ENCODE peak calls at places on chromosomes 5 and 9, in six cellular contexts. One of them, this sample, is unnamed.

GRCh38 chr5:33588654-33589372 is 148.0 kb downstream of the TARS1 start:
- DNase-seq in T1000: no peak
- DNase-seq in activated T-cell treated with anti-CD3 and anti-CD28 coated beads, Interleukin-2, amount 50 U/mL, for 72 hours: peak; percentile 50
- DNase-seq in activated CD4-positive, alpha-beta T cell treated with anti-CD3 and anti-CD28 coated beads, Interleukin-2, amount 10 ng/mL, durations not matched to agents 24 days and 14 days: peak; percentile 81
- DNase-seq in LoVo: no peak
- DNase-seq in OCI-LY7: peak; percentile 27
- DNase-seq in this sample: no peak

GRCh38 chr9:79687131-79687447 is 115.3 kb downstream of the TLE4 start:
- DNase-seq in T1000: no peak
- DNase-seq in activated T-cell treated with anti-CD3 and anti-CD28 coated beads, Interleukin-2, amount 50 U/mL, for 72 hours: peak; percentile 55
- DNase-seq in activated CD4-positive, alpha-beta T cell treated with anti-CD3 and anti-CD28 coated beads, Interleukin-2, amount 10 ng/mL, durations not matched to agents 24 days and 14 days: peak; percentile 82
- DNase-seq in LoVo: no peak
- DNase-seq in OCI-LY7: no peak
- DNase-seq in this sample: no peak

GRCh38 chr9:133158695-133159094 is 5.0 kb downstream of the GBGT1 start:
- DNase-seq in T1000: no peak
- DNase-seq in activated T-cell treated with anti-CD3 and anti-CD28 coated beads, Interleukin-2, amount 50 U/mL, for 72 hours: no peak
- DNase-seq in activated CD4-positive, alpha-beta T cell treated with anti-CD3 and anti-CD28 coated beads, Interleukin-2, amount 10 ng/mL, durations not matched to agents 24 days and 14 days: no peak
- DNase-seq in LoVo: no peak
- DNase-seq in OCI-LY7: no peak
- DNase-seq in this sample: no peak

GRCh38 chr5:132905938-132906337 is 32.5 kb downstream of the LEAP2 start:
- DNase-seq in T1000: no peak
- DNase-seq in activated T-cell treated with anti-CD3 and anti-CD28 coated beads, Interleukin-2, amount 50 U/mL, for 72 hours: no peak
- DNase-seq in activated CD4-positive, alpha-beta T cell treated with anti-CD3 and anti-CD28 coated beads, Interleukin-2, amount 10 ng/mL, durations not matched to agents 24 days and 14 days: no peak
- DNase-seq in LoVo: no peak
- DNase-seq in OCI-LY7: peak; percentile 15
- DNase-seq in this sample: no peak

GRCh38 chr5:43042626-43043399 is 2.7 kb upstream of the ANXA2R start:
- DNase-seq in T1000: peak; percentile 68
- DNase-seq in activated T-cell treated with anti-CD3 and anti-CD28 coated beads, Interleukin-2, amount 50 U/mL, for 72 hours: peak; percentile 84
- DNase-seq in activated CD4-positive, alpha-beta T cell treated with anti-CD3 and anti-CD28 coated beads, Interleukin-2, amount 10 ng/mL, durations not matched to agents 24 days and 14 days: peak; percentile 91
- DNase-seq in LoVo: peak; percentile 64
- DNase-seq in OCI-LY7: peak; percentile 87
- DNase-seq in this sample: peak; percentile 74

GRCh38 chr5:27241564-27242257 is 203.3 kb upstream of the CDH9 start:
- DNase-seq in T1000: peak; percentile 29
- DNase-seq in activated T-cell treated with anti-CD3 and anti-CD28 coated beads, Interleukin-2, amount 50 U/mL, for 72 hours: no peak
- DNase-seq in activated CD4-positive, alpha-beta T cell treated with anti-CD3 and anti-CD28 coated beads, Interleukin-2, amount 10 ng/mL, durations not matched to agents 24 days and 14 days: no peak
- DNase-seq in LoVo: peak; percentile 68
- DNase-seq in OCI-LY7: no peak
- DNase-seq in this sample: no peak

GRCh38 chr9:79895232-79895631 is 323.5 kb downstream of the TLE4 start:
- DNase-seq in T1000: no peak
- DNase-seq in activated T-cell treated with anti-CD3 and anti-CD28 coated beads, Interleukin-2, amount 50 U/mL, for 72 hours: no peak
- DNase-seq in activated CD4-positive, alpha-beta T cell treated with anti-CD3 and anti-CD28 coated beads, Interleukin-2, amount 10 ng/mL, durations not matched to agents 24 days and 14 days: no peak
- DNase-seq in LoVo: no peak
- DNase-seq in OCI-LY7: no peak
- DNase-seq in this sample: no peak

GRCh38 chr5:865771-866170 is 15.0 kb upstream of the ZDHHC11 start:
- DNase-seq in T1000: no peak
- DNase-seq in activated T-cell treated with anti-CD3 and anti-CD28 coated beads, Interleukin-2, amount 50 U/mL, for 72 hours: no peak
- DNase-seq in activated CD4-positive, alpha-beta T cell treated with anti-CD3 and anti-CD28 coated beads, Interleukin-2, amount 10 ng/mL, durations not matched to agents 24 days and 14 days: no peak
- DNase-seq in LoVo: no peak
- DNase-seq in OCI-LY7: no peak
- DNase-seq in this sample: no peak

GRCh38 chr5:36438765-36439501 is 137.2 kb upstream of the RANBP3L start:
- DNase-seq in T1000: no peak
- DNase-seq in activated T-cell treated with anti-CD3 and anti-CD28 coated beads, Interleukin-2, amount 50 U/mL, for 72 hours: no peak
- DNase-seq in activated CD4-positive, alpha-beta T cell treated with anti-CD3 and anti-CD28 coated beads, Interleukin-2, amount 10 ng/mL, durations not matched to agents 24 days and 14 days: no peak
- DNase-seq in LoVo: no peak
- DNase-seq in OCI-LY7: no peak
- DNase-seq in this sample: no peak

GRCh38 chr5:177478711-177479646 is 5.5 kb upstream of the DBN1 start:
- DNase-seq in T1000: no peak
- DNase-seq in activated T-cell treated with anti-CD3 and anti-CD28 coated beads, Interleukin-2, amount 50 U/mL, for 72 hours: peak; percentile 75
- DNase-seq in activated CD4-positive, alpha-beta T cell treated with anti-CD3 and anti-CD28 coated beads, Interleukin-2, amount 10 ng/mL, durations not matched to agents 24 days and 14 days: peak; percentile 74
- DNase-seq in LoVo: no peak
- DNase-seq in OCI-LY7: no peak
- DNase-seq in this sample: no peak

GRCh38 chr9:69027355-69028097 is 8.0 kb upstream of the FXN start:
- DNase-seq in T1000: peak; percentile 9
- DNase-seq in activated T-cell treated with anti-CD3 and anti-CD28 coated beads, Interleukin-2, amount 50 U/mL, for 72 hours: peak; percentile 40
- DNase-seq in activated CD4-positive, alpha-beta T cell treated with anti-CD3 and anti-CD28 coated beads, Interleukin-2, amount 10 ng/mL, durations not matched to agents 24 days and 14 days: peak; percentile 84
- DNase-seq in LoVo: peak; percentile 68
- DNase-seq in OCI-LY7: peak; percentile 77
- DNase-seq in this sample: peak; percentile 70

GRCh38 chr5:56607074-56607473 is 208.3 kb upstream of the MAP3K1 start:
- DNase-seq in T1000: no peak
- DNase-seq in activated T-cell treated with anti-CD3 and anti-CD28 coated beads, Interleukin-2, amount 50 U/mL, for 72 hours: no peak
- DNase-seq in activated CD4-positive, alpha-beta T cell treated with anti-CD3 and anti-CD28 coated beads, Interleukin-2, amount 10 ng/mL, durations not matched to agents 24 days and 14 days: no peak
- DNase-seq in LoVo: no peak
- DNase-seq in OCI-LY7: no peak
- DNase-seq in this sample: no peak